ENCODE peak calls at places on chromosomes 16 and 17, in seven cellular contexts. M is WTC11, S is HCT116, P is HepG2, F is H1, O is K562, R is GM12878. J is an unnamed sample.

GRCh38 chr16:9061358-9061813 is 30.1 kb upstream of the HAPSTR1 start:
- DNase-seq in M (no peak), S (no peak), P (no peak), F (no peak), O (no peak), R (no peak), J (no peak)

GRCh38 chr17:74296548-74296936 is 22.5 kb downstream of the DNAI2 start:
- DNase-seq in M (peak), S (peak), P (peak), F (peak), O (peak), R (no peak), J (peak)

GRCh38 chr16:85690469-85691064 is 1.8 kb upstream of the GINS2 start:
- DNase-seq in M (no peak), S (no peak), P (peak), F (no peak), O (no peak), R (no peak), J (no peak)

GRCh38 chr17:73135774-73136173 is 29.0 kb upstream of the SSTR2 start:
- DNase-seq in M (no peak), S (no peak), P (no peak), F (no peak), O (no peak), R (no peak), J (no peak)

GRCh38 chr17:4249452-4250029 is 14.2 kb downstream of the ANKFY1 start:
- DNase-seq in M (no peak), S (no peak), P (peak), F (no peak), O (peak), R (no peak), J (peak)

GRCh38 chr17:2042355-2042929 is 620 bp downstream of the OVCA2 start:
- DNase-seq in M (no peak), S (no peak), P (no peak), F (no peak), O (peak), R (no peak), J (peak)

GRCh38 chr17:49914096-49914490 is 54.9 kb upstream of the DLX4 start:
- DNase-seq in M (no peak), S (no peak), P (no peak), F (no peak), O (no peak), R (no peak), J (no peak)

GRCh38 chr16:14501331-14502255 is 128.5 kb downstream of the PARN start:
- DNase-seq in M (peak), S (peak), P (peak), F (peak), O (peak), R (peak), J (peak)

GRCh38 chr17:64328036-64328874 is 62.4 kb downstream of the PECAM1 start:
- DNase-seq in M (no peak), S (no peak), P (no peak), F (no peak), O (no peak), R (no peak), J (no peak)

GRCh38 chr17:65593870-65594584 is 32.6 kb upstream of the AXIN2 start:
- DNase-seq in M (no peak), S (no peak), P (no peak), F (no peak), O (no peak), R (no peak), J (no peak)

GRCh38 chr16:27867122-27868110 is 196.1 kb downstream of the GSG1L start:
- DNase-seq in M (peak), S (peak), P (peak), F (peak), O (peak), R (no peak), J (peak)

GRCh38 chr17:50048146-50048720 is 7.7 kb upstream of the ITGA3 start:
- DNase-seq in M (no peak), S (no peak), P (no peak), F (no peak), O (no peak), R (no peak), J (no peak)

GRCh38 chr16:17512636-17513220 is 42.0 kb upstream of the XYLT1 start:
- DNase-seq in M (no peak), S (no peak), P (no peak), F (no peak), O (no peak), R (no peak), J (no peak)

GRCh38 chr16:30956601-30957455 is 726 bp upstream of the SETD1A start:
- DNase-seq in M (peak), S (peak), P (peak), F (no peak), O (peak), R (no peak), J (peak)

GRCh38 chr17:66040402-66040801 is 151.5 kb downstream of the CEP112 start:
- DNase-seq in M (peak), S (peak), P (peak), F (no peak), O (no peak), R (no peak), J (no peak)

GRCh38 chr17:75981019-75981615 is 2.1 kb downstream of the TEN1 start:
- DNase-seq in M (no peak), S (no peak), P (no peak), F (no peak), O (no peak), R (no peak), J (no peak)

GRCh38 chr16:69366431-69366830 is 14.8 kb upstream of the TMED6 start:
- DNase-seq in M (no peak), S (no peak), P (no peak), F (no peak), O (no peak), R (no peak), J (no peak)
- TF ChIP-seq SP1 in M (no peak), S (no peak), P (no peak), F (no peak), O (no peak), R (no peak), J (no peak)

GRCh38 chr16:11400076-11400475 is 54.8 kb downstream of the RMI2 start:
- DNase-seq in M (no peak), S (no peak), P (no peak), F (no peak), O (no peak), R (no peak), J (no peak)
- TF ChIP-seq SP1 in M (no peak), S (no peak), P (no peak), F (no peak), O (no peak), R (no peak), J (no peak)

GRCh38 chr17:81579821-81580321 is 27.7 kb upstream of the FAAP100 start:
- DNase-seq in M (no peak), S (no peak), P (no peak), F (no peak), O (peak), R (no peak), J (no peak)
- TF ChIP-seq SP1 in M (no peak), S (no peak), P (no peak), F (no peak), O (no peak), R (no peak), J (no peak)

DNA sequence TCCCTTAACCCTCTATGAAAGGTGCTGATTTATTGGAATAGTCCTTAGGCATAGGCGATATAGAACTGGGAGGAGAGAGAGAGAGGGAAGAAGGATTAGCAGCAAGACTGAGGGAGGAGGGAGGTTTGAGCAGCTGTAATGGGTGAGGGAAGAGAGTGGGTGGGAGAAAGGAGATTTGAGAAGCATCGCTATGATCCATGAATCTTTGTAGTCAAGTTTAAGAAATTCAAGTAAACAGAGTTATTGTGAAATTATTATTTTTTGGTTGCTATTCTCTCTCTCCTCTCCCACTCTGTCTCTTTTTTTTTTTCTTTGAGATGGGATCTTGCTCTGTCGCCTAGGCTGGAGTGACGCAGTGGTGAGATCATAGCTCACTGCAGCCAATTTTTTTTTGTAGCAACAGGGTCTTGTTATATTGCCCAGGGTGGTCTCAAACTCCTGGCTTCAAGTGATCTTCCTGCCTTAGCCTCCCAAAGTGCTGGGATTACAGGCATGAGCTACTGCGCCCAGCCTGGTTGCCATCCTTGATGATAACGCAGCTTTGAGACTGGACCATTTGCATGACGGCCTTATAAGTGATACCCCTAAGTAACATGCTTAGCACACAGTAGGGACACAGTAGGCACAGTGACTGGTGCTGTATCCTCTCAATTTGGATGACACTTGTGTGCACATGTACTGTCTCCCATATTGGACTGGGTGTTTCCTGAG is 21.0 kb upstream of the TNS4 start:
- DNase-seq in M (no peak), S (no peak), P (no peak), F (no peak), O (no peak), R (no peak), J (no peak)
- TF ChIP-seq SP1 in M (no peak), S (no peak), P (no peak), F (no peak), O (no peak), R (no peak), J (no peak)

GRCh38 chr16:11901091-11901490 is 14.7 kb downstream of the GSPT1 start:
- DNase-seq in M (no peak), S (no peak), P (no peak), F (no peak), O (no peak), R (no peak), J (no peak)
- TF ChIP-seq SP1 in M (no peak), S (no peak), P (no peak), F (no peak), O (no peak), R (no peak), J (no peak)

GRCh38 chr17:47896672-47897490 is 845 bp downstream of the SP2 start:
- DNase-seq in M (no peak), S (no peak), P (no peak), F (no peak), O (no peak), R (no peak), J (no peak)
- TF ChIP-seq SP1 in M (no peak), S (no peak), P (no peak), F (no peak), O (no peak), R (no peak), J (no peak)

GRCh38 chr17:44159519-44160210 is 10.8 kb upstream of the ASB16 start:
- DNase-seq in M (no peak), S (no peak), P (no peak), F (no peak), O (peak), R (no peak), J (no peak)
- TF ChIP-seq SP1 in M (no peak), S (no peak), P (no peak), F (no peak), O (peak), R (no peak), J (no peak)

GRCh38 chr17:40678902-40679522 is 14.0 kb upstream of the KRT222 start:
- DNase-seq in M (no peak), S (no peak), P (no peak), F (no peak), O (no peak), R (no peak), J (no peak)
- TF ChIP-seq SP1 in M (no peak), S (no peak), P (no peak), F (no peak), O (no peak), R (no peak), J (no peak)